ENCODE peak calls at places on chromosomes 7 and 10, in four cellular contexts. S is cardiac muscle cell, M is body of pancreas, K is neural progenitor cell. G is an unnamed sample.

GRCh38 chr10:110405401-110405800 is 92.3 kb upstream of the DUSP5 start:
- DNase-seq in M (no peak), K (no peak), S (no peak), G (no peak)

GRCh38 chr10:122618461-122619165 is 58.1 kb downstream of the DMBT1 start:
- DNase-seq in S (no peak), M (no peak), K (no peak), G (no peak)

GRCh38 chr10:63522129-63522687 is 1.0 kb downstream of the REEP3 start:
- DNase-seq in M (no peak), K (no peak), S (peak), G (no peak)

GRCh38 chr10:56745490-56745889 is 384.4 kb upstream of the ZWINT start:
- DNase-seq in K (no peak), S (no peak), M (no peak), G (no peak)

GRCh38 chr7:93185303-93186027 is 37.3 kb upstream of the SAMD9L start:
- DNase-seq in M (no peak), K (no peak), S (peak), G (no peak)

GRCh38 chr7:94632338-94633024 is 23.5 kb downstream of the SGCE start:
- DNase-seq in M (no peak), K (no peak), S (peak), G (no peak)

GRCh38 chr7:138481447-138482380 is 21.7 kb downstream of the TRIM24 start:
- DNase-seq in M (no peak), S (no peak), K (no peak), G (no peak)

GRCh38 chr7:109552017-109552416 is 982.3 kb downstream of the DNAJB9 start:
- DNase-seq in K (no peak), M (no peak), S (no peak), G (no peak)

GRCh38 chr7:28225581-28225980 is 45.0 kb upstream of the JAZF1 start:
- DNase-seq in K (no peak), M (no peak), S (no peak), G (no peak)

DNA sequence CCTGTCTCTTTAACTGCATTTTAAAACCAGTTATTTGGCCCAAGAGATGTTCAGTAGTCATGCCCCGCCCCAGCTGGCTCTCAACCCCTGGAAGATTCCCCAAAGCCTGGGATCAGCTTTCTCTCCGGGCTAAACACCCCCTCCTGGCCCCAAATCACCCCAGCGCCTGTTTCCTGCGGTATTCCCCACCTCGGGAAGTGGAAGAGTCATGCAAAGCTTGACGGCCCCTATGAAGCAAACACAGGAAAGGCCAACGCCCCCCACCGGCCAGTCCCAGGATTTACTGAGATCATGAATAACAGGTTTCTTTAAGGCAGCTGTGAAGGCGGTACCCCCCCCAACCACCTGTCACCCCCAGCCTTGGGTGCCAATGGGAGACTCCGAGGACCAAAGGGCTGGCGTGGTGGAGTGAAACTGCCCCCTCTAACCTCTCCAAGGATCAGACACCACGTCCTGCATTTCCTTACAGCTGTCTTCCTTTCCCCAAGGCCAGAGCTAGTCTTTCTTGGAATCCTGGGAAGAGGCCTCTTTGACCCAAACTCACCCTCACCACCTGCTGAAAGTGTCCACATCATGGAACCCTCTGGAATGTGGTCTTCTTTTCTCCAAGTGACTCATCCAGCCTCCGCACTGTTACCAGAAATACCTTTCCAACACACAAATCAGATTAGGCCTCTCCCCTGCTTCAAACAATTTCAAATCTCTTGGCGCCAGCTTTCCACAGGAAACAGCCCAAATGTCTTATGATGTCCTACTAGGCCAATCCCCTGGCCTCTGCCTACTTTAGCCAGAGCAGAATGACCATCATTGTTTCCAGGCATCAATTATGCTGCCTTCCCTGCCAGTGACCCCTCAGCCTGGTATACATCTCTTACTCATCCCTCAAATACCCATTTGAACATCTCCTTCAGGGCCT is 301.5 kb downstream of the ZEB1 start:
- DNase-seq in K (peak), S (peak), M (no peak), G (no peak)
- TF ChIP-seq CTCF in K (peak), S (peak), M (no peak), G (no peak)

GRCh38 chr10:117740088-117740487 is 197.5 kb downstream of the EMX2 start:
- DNase-seq in K (no peak), S (no peak), M (no peak), G (no peak)

GRCh38 chr10:117745301-117745700 is 202.8 kb downstream of the EMX2 start:
- DNase-seq in M (no peak), K (no peak), S (no peak), G (no peak)

GRCh38 chr10:117743517-117743916 is 201.0 kb downstream of the EMX2 start:
- DNase-seq in K (no peak), S (no peak), M (no peak), G (no peak)

GRCh38 chr10:117740696-117741222 is 198.2 kb downstream of the EMX2 start:
- DNase-seq in K (peak), M (no peak), S (no peak), G (no peak)

GRCh38 chr10:117741524-117741923 is 199.0 kb downstream of the EMX2 start:
- DNase-seq in K (no peak), M (no peak), S (no peak), G (no peak)
- TF ChIP-seq CTCF in K (peak), M (no peak), S (no peak), G (peak)

GRCh38 chr10:104321716-104322415 is 16.4 kb downstream of the ITPRIP start:
- DNase-seq in K (no peak), S (no peak), M (no peak), G (no peak)
- TF ChIP-seq CTCF in K (no peak), S (no peak), M (no peak), G (no peak)

DNA sequence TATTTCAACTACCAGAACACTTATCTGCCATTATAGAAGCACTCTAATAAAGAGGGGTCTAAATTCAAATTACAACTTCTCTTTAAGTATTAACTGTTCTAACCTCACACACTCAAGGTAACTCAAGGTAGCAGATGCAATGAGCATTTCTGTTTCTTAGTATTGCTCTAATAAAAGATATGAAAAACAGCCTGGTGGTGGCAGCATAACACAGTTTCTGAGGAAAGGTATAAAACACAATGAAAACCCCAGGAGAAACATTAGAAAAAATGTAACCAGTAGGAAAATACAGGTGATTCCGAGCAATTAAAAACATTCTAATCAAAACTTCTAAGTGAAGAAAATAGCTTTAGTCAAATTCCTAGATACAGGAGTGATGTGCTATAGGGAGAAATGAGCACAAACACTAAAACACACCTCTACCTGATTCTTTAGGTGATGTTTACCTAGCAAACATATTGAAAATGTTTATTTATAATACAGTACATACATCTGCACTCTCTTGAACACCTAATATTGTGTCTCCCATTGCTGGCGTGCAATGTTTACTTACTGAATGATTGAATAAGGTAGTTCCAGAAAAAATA is 3.5 kb downstream of the MKRN1 start:
- DNase-seq in S (peak), M (peak), K (peak), G (no peak)
- TF ChIP-seq CTCF in S (peak), M (peak), K (peak), G (peak)

DNA sequence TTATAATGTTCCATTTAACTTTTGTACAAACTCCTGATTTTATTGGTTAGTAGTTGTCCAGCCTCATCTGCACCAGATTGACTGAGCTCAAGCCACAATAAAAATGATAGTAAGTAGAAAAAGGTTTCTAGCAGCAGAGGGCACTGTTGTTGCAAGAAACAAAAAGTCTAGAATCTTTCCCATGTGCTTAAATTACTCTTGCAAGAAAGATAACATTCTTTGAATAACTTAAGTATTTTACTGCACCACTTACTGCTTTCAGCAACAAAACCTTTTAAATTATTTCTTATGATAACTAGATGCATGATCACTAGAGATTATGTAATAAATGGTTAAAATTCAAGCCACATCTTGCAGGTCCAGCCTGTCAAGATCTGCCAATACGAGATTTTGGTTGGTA is 27.0 kb downstream of the LMOD2 start:
- DNase-seq in K (peak), M (no peak), S (peak), G (no peak)
- TF ChIP-seq CTCF in K (peak), M (peak), S (peak), G (peak)

DNA sequence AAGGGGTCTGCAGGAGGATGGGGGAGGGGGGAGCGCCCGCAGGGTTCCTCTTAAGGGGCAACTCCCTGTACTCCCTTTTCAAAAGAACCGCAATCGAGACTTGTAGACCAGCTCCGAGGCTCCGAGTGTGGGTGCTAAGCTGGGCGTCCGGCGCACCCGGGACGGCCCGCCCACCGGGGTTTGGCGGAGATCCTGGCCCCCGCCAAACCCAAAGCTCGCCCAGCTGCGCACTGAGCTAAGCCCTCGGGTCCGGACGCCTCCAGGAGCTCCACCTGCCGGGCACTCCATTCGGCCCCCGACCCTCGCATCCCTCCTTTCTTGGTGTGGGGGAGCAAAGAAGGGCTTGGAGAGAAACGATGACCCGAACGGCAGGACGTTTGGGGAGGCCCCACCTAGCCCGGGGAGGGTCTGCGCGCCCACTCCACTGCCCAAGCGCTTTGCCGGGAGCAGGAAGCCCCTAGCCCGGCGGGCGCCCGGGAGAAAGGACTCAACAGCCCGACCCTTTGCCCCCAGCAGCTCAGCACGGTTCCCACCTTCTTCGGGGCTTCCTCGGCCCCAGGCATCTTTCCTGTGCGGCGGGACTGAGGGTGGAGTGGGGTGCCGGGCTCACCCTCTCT is 649 bp downstream of the AFAP1L2 start:
- DNase-seq in M (peak), K (peak), S (no peak), G (peak)
- TF ChIP-seq CTCF in M (peak), K (peak), S (peak), G (no peak)